ENCODE peak calls at places on chromosomes 7 and 10, in four cellular contexts. N is right atrium auricular region, W is fibroblast of lung, P is B cell. A is an unnamed sample.

GRCh38 chr7:91031757-91032156 is 232.5 kb upstream of the FZD1 start:
- DNase-seq in W (no peak), P (no peak), N (no peak), A (no peak)

GRCh38 chr7:144854839-144855424 is 19.1 kb upstream of the TPK1 start:
- DNase-seq in P (peak), W (peak), N (no peak), A (no peak)

GRCh38 chr7:5597772-5598171 is 174.1 kb upstream of the TNRC18 start:
- DNase-seq in P (no peak), W (no peak), N (no peak), A (no peak)

GRCh38 chr7:50531401-50531906 is 33.8 kb downstream of the DDC start:
- DNase-seq in N (no peak), P (no peak), W (no peak), A (no peak)

GRCh38 chr10:11388996-11389395 is 222.5 kb downstream of the USP6NL start:
- DNase-seq in N (no peak), W (no peak), P (no peak), A (no peak)

GRCh38 chr7:16816820-16817219 is 12.0 kb upstream of the AGR2 start:
- DNase-seq in W (no peak), P (no peak), N (no peak), A (no peak)

GRCh38 chr10:34397324-34397723 is 417.8 kb downstream of the PARD3 start:
- DNase-seq in N (no peak), P (no peak), W (peak), A (no peak)

GRCh38 chr7:18053177-18053928 is 25.7 kb upstream of the PRPS1L1 start:
- DNase-seq in P (no peak), N (no peak), W (no peak), A (no peak)

GRCh38 chr7:38292442-38292841 is 19.0 kb upstream of the TARP start:
- DNase-seq in W (no peak), N (no peak), P (no peak), A (no peak)

GRCh38 chr10:11180228-11180627 is 162.6 kb downstream of the CELF2 start:
- DNase-seq in P (peak), W (no peak), N (no peak), A (no peak)

GRCh38 chr10:89548673-89549072 is 13.3 kb upstream of the SLC16A12 start:
- DNase-seq in P (no peak), W (no peak), N (no peak), A (no peak)

GRCh38 chr10:3776796-3777571 is 8.0 kb downstream of the KLF6 start:
- DNase-seq in N (no peak), W (peak), P (peak), A (no peak)

GRCh38 chr7:69845721-69846495 is 247.6 kb downstream of the AUTS2 start:
- DNase-seq in N (no peak), P (no peak), W (no peak), A (no peak)

GRCh38 chr7:18030758-18031157 is 3.1 kb upstream of the PRPS1L1 start:
- DNase-seq in N (no peak), W (no peak), P (no peak), A (no peak)

GRCh38 chr10:119803264-119803663 is 69.4 kb downstream of the MCMBP start:
- DNase-seq in P (no peak), N (no peak), W (peak), A (no peak)

GRCh38 chr10:131786756-131787605 is 113.8 kb upstream of the PPP2R2D start:
- DNase-seq in P (peak), W (peak), N (no peak), A (peak)

GRCh38 chr7:98420966-98421612 is 20.2 kb upstream of the BAIAP2L1 start:
- DNase-seq in N (no peak), P (peak), W (peak), A (peak)

GRCh38 chr7:44486693-44487092 is 3.8 kb downstream of the NUDCD3 start:
- DNase-seq in W (peak), P (no peak), N (no peak), A (no peak)

GRCh38 chr10:59037506-59037905 is 138.9 kb upstream of the PHYHIPL start:
- DNase-seq in W (no peak), N (no peak), P (no peak), A (no peak)

GRCh38 chr7:78198756-78199155 is 400.2 kb downstream of the PHTF2 start:
- DNase-seq in W (no peak), P (no peak), N (no peak), A (no peak)

GRCh38 chr10:95518455-95519131 is 42.6 kb downstream of the SORBS1 start:
- DNase-seq in N (no peak), W (no peak), P (no peak), A (no peak)

GRCh38 chr7:26237035-26237807 is 35.7 kb downstream of the CBX3 start:
- DNase-seq in P (no peak), N (no peak), W (no peak), A (no peak)

GRCh38 chr7:74365320-74366022 is 76.3 kb downstream of the CLIP2 start:
- DNase-seq in P (no peak), N (peak), W (peak), A (peak)

GRCh38 chr7:80921130-80921529 is 2.3 kb upstream of the SEMA3C start:
- DNase-seq in P (no peak), W (no peak), N (no peak), A (no peak)

GRCh38 chr10:34740321-34740720 is 74.8 kb downstream of the PARD3 start:
- DNase-seq in P (no peak), N (no peak), W (no peak), A (no peak)

GRCh38 chr10:13218878-13219277 is 15.3 kb downstream of the UCMA start:
- DNase-seq in P (no peak), N (no peak), W (no peak), A (no peak)

GRCh38 chr7:150924256-150924851 is 53.8 kb downstream of the KCNH2 start:
- DNase-seq in P (no peak), N (no peak), W (no peak), A (peak)

GRCh38 chr7:150927157-150927953 is 50.8 kb downstream of the KCNH2 start:
- DNase-seq in N (no peak), W (no peak), P (no peak), A (no peak)

GRCh38 chr7:150926066-150926465 is 52.1 kb downstream of the KCNH2 start:
- DNase-seq in N (no peak), P (no peak), W (no peak), A (no peak)

GRCh38 chr7:150931199-150931869 is 46.8 kb downstream of the KCNH2 start:
- DNase-seq in P (no peak), W (no peak), N (no peak), A (no peak)

DNA sequence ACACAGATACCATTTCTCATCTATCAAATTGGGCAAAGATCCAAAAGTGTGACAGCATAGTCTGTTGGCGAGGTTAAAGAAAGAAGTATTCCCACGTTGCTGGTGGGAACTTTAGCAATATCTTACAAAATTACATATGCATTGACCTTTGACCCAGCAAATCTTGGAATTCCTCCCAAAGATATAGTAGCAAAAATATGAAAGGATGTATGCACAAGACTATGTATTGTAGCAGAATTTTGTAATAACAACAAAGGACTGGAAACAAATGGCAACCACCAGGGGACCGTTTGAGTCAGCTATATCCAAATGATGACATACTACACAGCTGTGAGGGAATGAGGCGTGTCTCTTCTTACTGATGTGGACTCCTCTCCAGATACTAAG is 50.2 kb downstream of the KCNH2 start:
- DNase-seq in W (peak), P (no peak), N (no peak), A (no peak)
- TF ChIP-seq CTCF in W (peak), P (no peak), N (no peak), A (peak)

DNA sequence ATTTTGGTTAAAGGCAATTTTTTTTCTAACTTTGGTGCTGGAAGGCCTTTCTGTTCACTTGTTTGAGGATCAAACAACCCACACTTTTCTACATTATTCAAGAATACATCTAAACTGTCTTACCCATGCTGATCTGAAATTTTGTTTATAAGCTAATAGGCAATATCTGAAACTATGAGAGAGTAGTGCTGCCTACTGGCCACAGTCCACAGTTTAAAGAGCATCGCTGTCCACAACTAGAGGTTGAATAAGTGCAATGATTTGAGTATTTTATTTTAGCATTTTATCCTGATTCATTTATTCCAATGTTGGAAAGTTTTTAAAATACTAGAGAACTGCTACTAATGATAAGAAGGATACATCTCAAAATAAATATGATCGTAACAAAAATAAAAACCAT is 306.9 kb downstream of the ELMO1 start:
- DNase-seq in P (no peak), N (no peak), W (no peak), A (no peak)
- TF ChIP-seq CTCF in P (no peak), N (no peak), W (peak), A (no peak)

DNA sequence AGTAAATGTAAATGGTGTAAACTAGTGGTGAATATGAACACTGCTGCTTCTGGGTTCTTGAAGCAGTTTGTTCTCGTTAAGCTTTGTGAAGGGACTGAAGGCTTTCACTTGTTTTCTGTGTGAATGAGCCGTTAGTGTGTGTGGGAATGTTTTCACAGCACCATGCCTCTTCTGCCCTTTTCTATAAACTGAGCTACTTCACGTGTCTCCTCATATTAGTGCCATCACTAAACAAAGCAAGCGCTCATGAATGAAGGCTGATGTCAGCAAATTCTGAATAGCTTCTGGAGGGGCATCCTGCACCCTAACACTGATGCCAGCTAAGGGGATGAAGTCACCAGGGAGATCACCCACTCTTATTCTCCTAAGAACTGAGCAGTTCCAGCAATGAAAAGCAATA is 205.6 kb upstream of the ETV1 start:
- DNase-seq in P (no peak), N (no peak), W (no peak), A (no peak)
- TF ChIP-seq CTCF in P (no peak), N (no peak), W (no peak), A (no peak)

GRCh38 chr10:14772399-14772798 is 2.3 kb downstream of the FAM107B start:
- DNase-seq in W (no peak), P (no peak), N (no peak), A (no peak)

GRCh38 chr10:14774214-14774580 is 500 bp downstream of the FAM107B start:
- DNase-seq in P (no peak), N (no peak), W (no peak), A (no peak)

GRCh38 chr10:14775656-14776055 is 959 bp upstream of the FAM107B start:
- DNase-seq in W (no peak), N (no peak), P (no peak), A (no peak)

GRCh38 chr10:14774797-14775196 is at the start of gene FAM107B:
- DNase-seq in N (no peak), P (no peak), W (no peak), A (no peak)

GRCh38 chr10:14773551-14774213 is 1.0 kb downstream of the FAM107B start:
- DNase-seq in P (no peak), N (no peak), W (no peak), A (no peak)
- TF ChIP-seq CTCF in P (no peak), N (no peak), W (peak), A (peak)

GRCh38 chr10:43436291-43437140 is at the start of gene ZNF487:
- DNase-seq in W (peak), N (peak), P (peak), A (peak)
- TF ChIP-seq CTCF in W (peak), N (no peak), P (no peak), A (peak)

GRCh38 chr10:130546841-130547240 is 410.6 kb downstream of the GLRX3 start:
- DNase-seq in P (no peak), N (no peak), W (no peak), A (no peak)

GRCh38 chr10:130543787-130544186 is 407.6 kb downstream of the GLRX3 start:
- DNase-seq in P (no peak), N (peak), W (no peak), A (no peak)

GRCh38 chr10:130547368-130547767 is 411.2 kb downstream of the GLRX3 start:
- DNase-seq in W (no peak), P (no peak), N (peak), A (no peak)

GRCh38 chr10:130542761-130543160 is 406.6 kb downstream of the GLRX3 start:
- DNase-seq in N (peak), P (no peak), W (no peak), A (no peak)

GRCh38 chr10:130545122-130545521 is 408.9 kb downstream of the GLRX3 start:
- DNase-seq in W (no peak), N (no peak), P (no peak), A (no peak)
- TF ChIP-seq CTCF in W (no peak), N (no peak), P (no peak), A (no peak)

GRCh38 chr7:27438878-27439589 is 196.4 kb downstream of the EVX1 start:
- DNase-seq in N (no peak), P (no peak), W (peak), A (no peak)

GRCh38 chr7:27433581-27433980 is 191.0 kb downstream of the EVX1 start:
- DNase-seq in N (no peak), P (no peak), W (no peak), A (no peak)

GRCh38 chr7:27431465-27431864 is 188.9 kb downstream of the EVX1 start:
- DNase-seq in W (no peak), P (no peak), N (no peak), A (no peak)

GRCh38 chr7:27435461-27435860 is 192.9 kb downstream of the EVX1 start:
- DNase-seq in N (no peak), P (no peak), W (peak), A (no peak)

GRCh38 chr7:27434729-27435400 is 192.3 kb downstream of the EVX1 start:
- DNase-seq in W (peak), N (no peak), P (no peak), A (no peak)
- TF ChIP-seq CTCF in W (peak), N (no peak), P (no peak), A (peak)

A was measured in type B pancreatic cell.